ENCODE peak calls at places on chromosomes 12 and 14, in seven cellular contexts. B is endothelial cell of umbilical vein; L is uterus; I is CD8-positive, alpha-beta T cell; O is RWPE1; E is cardiac muscle cell; K is A549. W is an unnamed sample.

GRCh38 chr12:103401421-103401820 is 94.3 kb downstream of the C12orf42 start:
- DNase-seq in B (no peak), E (no peak), L (no peak), O (peak; percentile 60), I (no peak), K (peak; percentile 62), W (no peak)

GRCh38 chr12:110583137-110584059 is at the start of gene PPTC7:
- DNase-seq in K (peak; percentile 95), L (peak; percentile 97), E (peak; percentile 98), I (peak; percentile 96), O (peak; percentile 90), B (peak; percentile 95), W (peak; percentile 98)

GRCh38 chr12:77493311-77493710 is 337.4 kb upstream of the NAV3 start:
- DNase-seq in E (no peak), B (no peak), L (no peak), K (no peak), I (no peak), O (no peak), W (no peak)

GRCh38 chr14:75519826-75520692 is 2.2 kb upstream of the BATF start:
- DNase-seq in I (no peak), K (no peak), B (no peak), E (peak; percentile 18), O (no peak), L (no peak), W (no peak)

GRCh38 chr12:57213763-57214397 is 2.7 kb upstream of the NXPH4 start:
- DNase-seq in L (no peak), O (no peak), I (no peak), B (no peak), E (no peak), K (no peak), W (no peak)

GRCh38 chr14:66359500-66359899 is 126.7 kb upstream of the CCDC196 start:
- DNase-seq in L (peak; percentile 16), I (peak; percentile 2), O (peak; percentile 46), K (peak; percentile 71), B (peak; percentile 48), E (peak; percentile 81), W (no peak)

GRCh38 chr14:94989946-94990345 is 167.4 kb downstream of the DICER1 start:
- DNase-seq in O (no peak), L (no peak), B (no peak), I (no peak), K (no peak), E (no peak), W (no peak)

GRCh38 chr12:4849024-4849594 is 60.6 kb upstream of the KCNA1 start:
- DNase-seq in L (no peak), K (peak; percentile 39), O (peak; percentile 42), I (no peak), B (peak; percentile 32), E (peak; percentile 58), W (no peak)

GRCh38 chr12:110266381-110266909 is 14.6 kb upstream of the ATP2A2 start:
- DNase-seq in O (no peak), L (no peak), I (no peak), K (no peak), E (no peak), B (no peak), W (no peak)

GRCh38 chr12:24560192-24560591 is 388.7 kb downstream of the BCAT1 start:
- DNase-seq in E (no peak), K (no peak), I (no peak), L (no peak), O (no peak), B (no peak), W (no peak)

GRCh38 chr12:89225401-89225800 is 126.9 kb downstream of the DUSP6 start:
- DNase-seq in K (peak; percentile 9), E (no peak), I (peak; percentile 46), B (peak; percentile 50), O (peak; percentile 79), L (peak; percentile 19), W (no peak)

GRCh38 chr12:2168808-2169207 is 116.0 kb downstream of the CACNA1C start:
- DNase-seq in O (peak; percentile 79), K (peak; percentile 42), I (no peak), L (no peak), E (no peak), B (no peak), W (no peak)

GRCh38 chr12:62966990-62967506 is 32.1 kb upstream of the PPM1H start:
- DNase-seq in I (no peak), O (no peak), E (no peak), K (no peak), L (no peak), B (no peak), W (no peak)

GRCh38 chr12:93954160-93955112 is 193.9 kb upstream of the PLXNC1 start:
- DNase-seq in L (peak; percentile 45), O (no peak), E (no peak), I (no peak), K (peak; percentile 88), B (no peak), W (peak; percentile 52)

GRCh38 chr14:99644723-99645544 is at the start of gene HHIPL1:
- DNase-seq in L (no peak), E (peak; percentile 64), B (peak; percentile 13), O (peak; percentile 22), K (no peak), I (no peak), W (peak; percentile 42)

GRCh38 chr14:48456051-48456450 is 780.6 kb upstream of the MDGA2 start:
- DNase-seq in I (no peak), B (no peak), L (no peak), K (no peak), O (no peak), E (no peak), W (no peak)

GRCh38 chr14:32201196-32201815 is 539 bp upstream of the RNU6-7 start:
- DNase-seq in L (peak; percentile 83), B (peak; percentile 74), I (peak; percentile 63), O (peak; percentile 78), E (peak; percentile 60), K (peak; percentile 86), W (peak; percentile 83)

GRCh38 chr12:80205960-80206359 is 106.6 kb downstream of the OTOGL start:
- DNase-seq in B (no peak), L (no peak), O (no peak), K (no peak), E (no peak), I (no peak), W (no peak)

GRCh38 chr14:28766505-28767238 is at the start of gene FOXG1:
- DNase-seq in K (peak; percentile 25), I (no peak), O (peak; percentile 67), E (peak; percentile 34), B (no peak), L (no peak), W (no peak)

GRCh38 chr12:724194-724855 is 28.1 kb upstream of the WNK1 start:
- DNase-seq in K (peak; percentile 25), B (no peak), O (peak; percentile 43), I (no peak), E (peak; percentile 11), L (no peak), W (no peak)

GRCh38 chr14:23300687-23301223 is 1.9 kb downstream of the PPP1R3E start:
- DNase-seq in B (peak; percentile 35), O (no peak), L (peak; percentile 52), I (no peak), E (peak; percentile 41), K (no peak), W (peak; percentile 82)

GRCh38 chr14:45976001-45976400 is 675.6 kb downstream of the RPL10L start:
- DNase-seq in B (no peak), L (no peak), K (no peak), O (no peak), I (no peak), E (no peak), W (no peak)

GRCh38 chr12:91127751-91128150 is 16.5 kb upstream of the LUM start:
- DNase-seq in L (no peak), B (no peak), K (peak; percentile 59), E (peak; percentile 42), O (peak; percentile 4), I (no peak), W (no peak)

GRCh38 chr14:21398901-21399300 is 15.1 kb upstream of the SUPT16H start:
- DNase-seq in K (no peak), I (no peak), E (no peak), O (no peak), L (no peak), B (no peak), W (no peak)

GRCh38 chr14:21399311-21399870 is 15.6 kb upstream of the SUPT16H start:
- DNase-seq in I (no peak), E (no peak), O (no peak), B (no peak), L (no peak), K (no peak), W (no peak)

DNA sequence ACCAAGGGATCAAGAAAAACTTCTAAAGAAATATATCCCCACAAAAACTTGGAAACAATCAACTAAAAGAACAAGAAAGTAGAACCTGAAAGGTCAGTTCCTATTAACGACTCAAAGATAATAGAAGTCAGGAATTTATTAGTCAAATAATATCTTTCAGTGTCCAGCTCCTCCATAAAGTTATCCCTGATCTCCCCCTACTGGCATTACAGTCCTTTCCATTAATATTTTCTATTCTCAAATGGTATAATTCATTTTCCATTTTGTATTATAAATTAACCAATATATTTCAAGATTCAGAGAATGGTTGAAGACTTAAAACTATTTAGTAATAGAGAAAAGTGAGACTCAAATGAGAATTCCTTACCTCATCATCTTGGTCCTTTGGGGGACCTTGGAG is 11.6 kb upstream of the SUPT16H start:
- DNase-seq in K (no peak), B (no peak), I (no peak), L (no peak), O (no peak), E (no peak), W (no peak)
- TF ChIP-seq CTCF in K (peak; percentile 17), B (no peak), I (no peak), L (no peak), O (no peak), E (peak; percentile 7), W (no peak)

GRCh38 chr12:68932701-68933563 is at the start of gene CPM:
- DNase-seq in B (peak; percentile 8), K (peak; percentile 62), O (peak; percentile 67), I (peak; percentile 51), L (peak; percentile 18), E (peak; percentile 68), W (peak; percentile 72)
- H3K27ac ChIP-seq in B (no peak within 1 kb of the TSS), K (peak within 1 kb of the TSS; percentile 55), O (no peak within 1 kb of the TSS), I (no peak within 1 kb of the TSS), L (no peak within 1 kb of the TSS), E (no peak within 1 kb of the TSS), W (peak within 1 kb of the TSS; percentile 12)

GRCh38 chr14:104277416-104278213 is 139.2 kb downstream of the KIF26A start:
- DNase-seq in O (no peak), I (no peak), E (no peak), B (no peak), K (no peak), L (peak; percentile 3), W (no peak)
- TF ChIP-seq CTCF in O (no peak), I (no peak), E (no peak), B (no peak), K (no peak), L (no peak), W (no peak)

GRCh38 chr12:108098374-108098773 is 30.7 kb upstream of the WSCD2 start:
- DNase-seq in B (no peak), E (no peak), O (no peak), I (no peak), K (no peak), L (no peak), W (no peak)

GRCh38 chr12:108097160-108097911 is 31.8 kb upstream of the WSCD2 start:
- DNase-seq in I (no peak), E (no peak), K (no peak), B (no peak), L (no peak), O (no peak), W (no peak)

GRCh38 chr12:108101605-108102175 is 27.4 kb upstream of the WSCD2 start:
- DNase-seq in L (no peak), I (no peak), B (no peak), K (no peak), E (no peak), O (no peak), W (no peak)

GRCh38 chr12:108099778-108100177 is 29.3 kb upstream of the WSCD2 start:
- DNase-seq in E (no peak), K (no peak), O (no peak), B (no peak), I (no peak), L (no peak), W (no peak)

GRCh38 chr12:108099085-108099484 is 30.0 kb upstream of the WSCD2 start:
- DNase-seq in B (peak; percentile 3), L (no peak), E (peak; percentile 0), K (no peak), I (no peak), O (no peak), W (no peak)
- H3K27ac ChIP-seq in B (no peak overlapping the region), L (no peak overlapping the region), E (no peak overlapping the region), K (no peak overlapping the region), I (no peak overlapping the region), O (no peak overlapping the region), W (no peak overlapping the region)